ENCODE peak calls at places on chromosomes 1 and 21, in seven cellular contexts. One of them, this sample, is unnamed.

GRCh38 chr1:93844262-93845045 is 34.6 kb downstream of the DNTTIP2 start:
- DNase-seq in HS-5: no peak
- DNase-seq in progenitor cell of endocrine pancreas: no peak
- DNase-seq in H54: peak; percentile 38
- DNase-seq in GM10248: peak; percentile 62
- DNase-seq in hypothalamus: no peak
- DNase-seq in activated CD4-positive, alpha-beta T cell treated with anti-CD3 and anti-CD28 coated beads, Interleukin-2, amount 50 U/mL, for 4 hours: peak; percentile 16
- DNase-seq in this sample: peak; percentile 33

GRCh38 chr1:169060010-169060722 is 46.3 kb upstream of the ATP1B1 start:
- DNase-seq in H54: no peak
- DNase-seq in activated CD4-positive, alpha-beta T cell treated with anti-CD3 and anti-CD28 coated beads, Interleukin-2, amount 50 U/mL, for 4 hours: no peak
- DNase-seq in progenitor cell of endocrine pancreas: no peak
- DNase-seq in GM10248: no peak
- DNase-seq in HS-5: no peak
- DNase-seq in hypothalamus: no peak
- DNase-seq in this sample: no peak

GRCh38 chr1:202968895-202969295 is 1.8 kb upstream of the CYB5R1 start:
- DNase-seq in progenitor cell of endocrine pancreas: no peak
- DNase-seq in HS-5: no peak
- DNase-seq in activated CD4-positive, alpha-beta T cell treated with anti-CD3 and anti-CD28 coated beads, Interleukin-2, amount 50 U/mL, for 4 hours: no peak
- DNase-seq in GM10248: peak; percentile 70
- DNase-seq in hypothalamus: peak; percentile 11
- DNase-seq in H54: peak; percentile 72
- DNase-seq in this sample: peak; percentile 53

GRCh38 chr1:199612976-199613774 is 414.3 kb upstream of the NR5A2 start:
- DNase-seq in H54: peak; percentile 7
- DNase-seq in progenitor cell of endocrine pancreas: no peak
- DNase-seq in GM10248: no peak
- DNase-seq in activated CD4-positive, alpha-beta T cell treated with anti-CD3 and anti-CD28 coated beads, Interleukin-2, amount 50 U/mL, for 4 hours: no peak
- DNase-seq in HS-5: peak; percentile 49
- DNase-seq in hypothalamus: no peak
- DNase-seq in this sample: no peak

GRCh38 chr1:170586942-170587593 is 55.1 kb downstream of the GORAB start:
- DNase-seq in HS-5: no peak
- DNase-seq in H54: no peak
- DNase-seq in progenitor cell of endocrine pancreas: no peak
- DNase-seq in GM10248: no peak
- DNase-seq in hypothalamus: no peak
- DNase-seq in activated CD4-positive, alpha-beta T cell treated with anti-CD3 and anti-CD28 coated beads, Interleukin-2, amount 50 U/mL, for 4 hours: no peak
- DNase-seq in this sample: no peak

GRCh38 chr21:29163381-29164115 is 33.1 kb downstream of the MAP3K7CL start:
- DNase-seq in H54: no peak
- DNase-seq in GM10248: no peak
- DNase-seq in HS-5: no peak
- DNase-seq in progenitor cell of endocrine pancreas: no peak
- DNase-seq in hypothalamus: no peak
- DNase-seq in activated CD4-positive, alpha-beta T cell treated with anti-CD3 and anti-CD28 coated beads, Interleukin-2, amount 50 U/mL, for 4 hours: no peak
- DNase-seq in this sample: no peak

GRCh38 chr1:9004731-9005708 is 21.2 kb downstream of the SLC2A7 start:
- DNase-seq in hypothalamus: peak; percentile 48
- DNase-seq in GM10248: peak; percentile 91
- DNase-seq in activated CD4-positive, alpha-beta T cell treated with anti-CD3 and anti-CD28 coated beads, Interleukin-2, amount 50 U/mL, for 4 hours: peak; percentile 82
- DNase-seq in HS-5: no peak
- DNase-seq in progenitor cell of endocrine pancreas: peak; percentile 80
- DNase-seq in H54: peak; percentile 53
- DNase-seq in this sample: peak; percentile 69

GRCh38 chr1:35431173-35431599 is 126.0 kb downstream of the KIAA0319L start:
- DNase-seq in GM10248: no peak
- DNase-seq in H54: no peak
- DNase-seq in hypothalamus: no peak
- DNase-seq in progenitor cell of endocrine pancreas: no peak
- DNase-seq in HS-5: no peak
- DNase-seq in activated CD4-positive, alpha-beta T cell treated with anti-CD3 and anti-CD28 coated beads, Interleukin-2, amount 50 U/mL, for 4 hours: no peak
- DNase-seq in this sample: no peak

GRCh38 chr1:43349594-43350306 is 9.0 kb upstream of the CDC20 start:
- DNase-seq in hypothalamus: no peak
- DNase-seq in GM10248: no peak
- DNase-seq in HS-5: no peak
- DNase-seq in activated CD4-positive, alpha-beta T cell treated with anti-CD3 and anti-CD28 coated beads, Interleukin-2, amount 50 U/mL, for 4 hours: no peak
- DNase-seq in H54: no peak
- DNase-seq in progenitor cell of endocrine pancreas: no peak
- DNase-seq in this sample: no peak

This sample was measured in BE2C.